ENCODE peak calls at places on chromosome 16, in eight cellular contexts. C is stimulated activated naive CD4-positive, alpha-beta T cell; E is MM.1S; V is aorta; Z is fibroblast of lung; P is stomach; D is COR-L47; W is A172. Y is an unnamed sample.

GRCh38 chr16:55498101-55498500 is 10.8 kb upstream of the LPCAT2 start:
- DNase-seq in C (no peak), E (no peak), V (no peak), Z (no peak), P (no peak), D (no peak), W (no peak), Y (no peak)

GRCh38 chr16:57894390-57895080 is 76.4 kb downstream of the CNGB1 start:
- DNase-seq in C (no peak), E (no peak), V (no peak), Z (no peak), P (no peak), D (no peak), W (no peak), Y (no peak)

GRCh38 chr16:70476272-70477020 is 22.1 kb downstream of the FCSK start:
- DNase-seq in C (no peak), E (peak; percentile 31), V (no peak), Z (peak; percentile 85), P (peak; percentile 31), D (no peak), W (peak; percentile 86), Y (no peak)

GRCh38 chr16:19169081-19169639 is 1.1 kb downstream of the SYT17 start:
- DNase-seq in C (no peak), E (no peak), V (no peak), Z (no peak), P (no peak), D (no peak), W (no peak), Y (no peak)

GRCh38 chr16:85453-85782 is 7.4 kb downstream of the MPG start:
- DNase-seq in C (no peak), E (no peak), V (peak; percentile 56), Z (no peak), P (no peak), D (no peak), W (no peak), Y (no peak)

GRCh38 chr16:12470311-12471229 is 333.1 kb downstream of the CPPED1 start:
- DNase-seq in C (no peak), E (no peak), V (peak; percentile 75), Z (peak; percentile 79), P (no peak), D (peak; percentile 87), W (peak; percentile 18), Y (no peak)

GRCh38 chr16:566475-567361 is at the start of gene NHLRC4:
- DNase-seq in C (peak; percentile 50), E (peak; percentile 87), V (peak; percentile 86), Z (peak; percentile 31), P (peak; percentile 69), D (no peak), W (no peak), Y (no peak)

GRCh38 chr16:61677776-61678175 is 358.5 kb downstream of the CDH8 start:
- DNase-seq in C (no peak), E (no peak), V (no peak), Z (no peak), P (no peak), D (no peak), W (no peak), Y (no peak)

GRCh38 chr16:89924298-89924924 is 1.3 kb downstream of the TUBB3 start:
- DNase-seq in C (peak; percentile 29), E (no peak), V (peak; percentile 54), Z (peak; percentile 36), P (no peak), D (peak; percentile 83), W (peak; percentile 36), Y (no peak)

GRCh38 chr16:77868478-77868877 is 80.1 kb downstream of the VAT1L start:
- DNase-seq in C (no peak), E (peak; percentile 80), V (no peak), Z (no peak), P (no peak), D (no peak), W (no peak), Y (no peak)

GRCh38 chr16:89048087-89048729 is 45.4 kb upstream of the ACSF3 start:
- DNase-seq in C (no peak), E (no peak), V (peak; percentile 18), Z (no peak), P (no peak), D (peak; percentile 21), W (no peak), Y (no peak)

GRCh38 chr16:22183901-22184614 is 21.8 kb downstream of the SDR42E2 start:
- DNase-seq in C (peak; percentile 14), E (peak; percentile 62), V (no peak), Z (no peak), P (no peak), D (no peak), W (no peak), Y (no peak)

GRCh38 chr16:12362482-12363458 is 386.2 kb downstream of the SNX29 start:
- DNase-seq in C (no peak), E (no peak), V (peak; percentile 65), Z (peak; percentile 46), P (no peak), D (no peak), W (no peak), Y (no peak)

GRCh38 chr16:16144416-16144815 is 78.9 kb downstream of the ABCC6 start:
- DNase-seq in C (no peak), E (no peak), V (no peak), Z (peak; percentile 58), P (no peak), D (no peak), W (peak; percentile 77), Y (no peak)

Y was measured in iPS DF 6.9.